ENCODE peak calls at places on chromosomes 5 and 9, in ten cellular contexts. T is hepatic stellate cell, U is HAP-1, B is osteoblast, S is GM12892, M is MM.1S, R is NCI-H460, N is NCI-H345, O is ELR, D is transverse colon. C is an unnamed sample.

GRCh38 chr9:112048924-112049785 is 125.9 kb downstream of the SUSD1 start:
- DNase-seq in M (no peak), R (no peak), S (no peak), O (no peak), D (peak), B (no peak), N (no peak), T (no peak), U (no peak), C (no peak)

GRCh38 chr5:141199359-141200235 is at the start of gene PCDHB11:
- DNase-seq in T (no peak), R (peak), U (peak), N (no peak), D (no peak), S (no peak), M (peak), B (no peak), O (peak), C (no peak)

GRCh38 chr5:99911971-99912370 is 623.2 kb upstream of the FAM174A start:
- DNase-seq in U (no peak), T (no peak), B (no peak), O (no peak), S (no peak), N (no peak), M (no peak), R (no peak), D (no peak), C (no peak)

GRCh38 chr5:108340131-108340530 is 41.8 kb downstream of the FBXL17 start:
- DNase-seq in N (no peak), M (no peak), D (no peak), O (no peak), U (no peak), B (no peak), R (no peak), S (no peak), T (no peak), C (no peak)

GRCh38 chr5:98975223-98975622 is 46.4 kb upstream of the CHD1 start:
- DNase-seq in S (no peak), M (no peak), T (no peak), O (peak), D (no peak), R (no peak), B (no peak), U (no peak), N (no peak), C (no peak)

GRCh38 chr9:94100152-94100879 is 16.1 kb downstream of the PTPDC1 start:
- DNase-seq in R (no peak), M (no peak), U (no peak), D (no peak), T (no peak), N (no peak), O (no peak), S (no peak), B (no peak), C (no peak)

GRCh38 chr9:14018061-14018460 is 295.9 kb downstream of the NFIB start:
- DNase-seq in U (no peak), S (no peak), D (no peak), M (no peak), O (no peak), R (no peak), N (no peak), T (no peak), B (no peak), C (peak)

GRCh38 chr5:17127743-17128231 is 89.6 kb upstream of the BASP1 start:
- DNase-seq in T (peak), D (no peak), O (peak), N (no peak), S (no peak), M (no peak), R (peak), B (peak), U (no peak), C (no peak)

GRCh38 chr9:16217933-16218830 is 652.3 kb downstream of the BNC2 start:
- DNase-seq in N (no peak), S (no peak), R (no peak), O (no peak), M (no peak), U (no peak), T (no peak), B (no peak), D (no peak), C (no peak)

C was measured in adrenal gland.